ENCODE peak calls at places on chromosome 19, in eight cellular contexts. R is nephron progenitor cell; K is ovary; V is transverse colon; S is activated CD4-positive, alpha-beta T cell treated with anti-CD3 and anti-CD28 coated beads, Interleukin-2, amount 50 U/mL, for 1 hour; Z is T-helper 9 cell; A is activated CD8-positive, alpha-beta memory T cell treated with anti-CD3 and anti-CD28 coated beads, Interleukin-2, amount 50 U/mL, for 4 hours; T is head of caudate nucleus. O is an unnamed sample.

GRCh38 chr19:17405250-17406038 is at the start of gene BST2:
- DNase-seq in S (no peak), V (peak), T (peak), R (no peak), K (peak), Z (no peak), A (peak), O (peak)

GRCh38 chr19:40771101-40771539 is 4.2 kb upstream of the MIA start:
- DNase-seq in T (no peak), V (no peak), A (no peak), Z (no peak), K (no peak), S (no peak), R (no peak), O (no peak)

GRCh38 chr19:57830071-57830602 is at the start of gene ZNF587B:
- DNase-seq in V (peak), A (peak), Z (peak), K (peak), S (peak), R (peak), T (peak), O (no peak)

GRCh38 chr19:50513746-50514345 is at the start of gene ASPDH:
- DNase-seq in T (peak), S (no peak), V (no peak), R (no peak), Z (no peak), K (no peak), A (no peak), O (no peak)

GRCh38 chr19:34788074-34788473 is 15.1 kb upstream of the ZNF599 start:
- DNase-seq in R (no peak), Z (no peak), T (no peak), K (no peak), S (no peak), V (no peak), A (no peak), O (no peak)

GRCh38 chr19:40659116-40659515 is 31.3 kb downstream of the NUMBL start:
- DNase-seq in A (no peak), T (no peak), K (no peak), S (no peak), V (no peak), Z (no peak), R (no peak), O (no peak)

GRCh38 chr19:40608957-40609356 is 7.8 kb downstream of the LTBP4 start:
- DNase-seq in S (no peak), T (no peak), Z (no peak), V (no peak), R (no peak), K (no peak), A (no peak), O (no peak)

GRCh38 chr19:45075215-45076028 is 856 bp downstream of the ZNF296 start:
- DNase-seq in T (peak), R (peak), Z (peak), V (peak), K (no peak), S (no peak), A (peak), O (peak)

GRCh38 chr19:40503300-40503699 is 36.5 kb downstream of the SPTBN4 start:
- DNase-seq in A (no peak), V (no peak), K (no peak), Z (no peak), T (peak), S (no peak), R (no peak), O (no peak)